ENCODE peak calls at places on chromosomes 7 and 10, in six cellular contexts. One of them, this sample, is unnamed.
A peak's percentile ranks its signal among the peaks of the same experiment; 100 is the strongest.

GRCh38 chr7:74993121-74993520 is 28.6 kb downstream of the CASTOR2 start:
- DNase-seq in PC-9: no peak
- DNase-seq in psoas muscle: no peak
- DNase-seq in prostate gland: no peak
- DNase-seq in choroid plexus epithelial cell: no peak
- DNase-seq in HCT116: no peak
- DNase-seq in this sample: no peak

GRCh38 chr10:99964791-99965190 is 45.0 kb downstream of the DNMBP start:
- DNase-seq in choroid plexus epithelial cell: peak; percentile 80
- DNase-seq in HCT116: no peak
- DNase-seq in prostate gland: no peak
- DNase-seq in PC-9: no peak
- DNase-seq in psoas muscle: no peak
- DNase-seq in this sample: peak; percentile 62

GRCh38 chr7:66330961-66331360 is 125.8 kb downstream of the TPST1 start:
- DNase-seq in psoas muscle: peak; percentile 40
- DNase-seq in PC-9: no peak
- DNase-seq in HCT116: no peak
- DNase-seq in prostate gland: no peak
- DNase-seq in choroid plexus epithelial cell: peak; percentile 33
- DNase-seq in this sample: peak; percentile 92

GRCh38 chr7:106887376-106887775 is 22.3 kb downstream of the PIK3CG start:
- DNase-seq in HCT116: no peak
- DNase-seq in prostate gland: no peak
- DNase-seq in PC-9: no peak
- DNase-seq in psoas muscle: no peak
- DNase-seq in choroid plexus epithelial cell: no peak
- DNase-seq in this sample: no peak

GRCh38 chr7:149871576-149871975 is 2.2 kb upstream of the ATP6V0E2 start:
- DNase-seq in prostate gland: no peak
- DNase-seq in HCT116: no peak
- DNase-seq in choroid plexus epithelial cell: no peak
- DNase-seq in psoas muscle: no peak
- DNase-seq in PC-9: no peak
- DNase-seq in this sample: no peak

GRCh38 chr7:116577320-116577871 is 52.6 kb downstream of the CAV1 start:
- DNase-seq in choroid plexus epithelial cell: peak; percentile 25
- DNase-seq in psoas muscle: no peak
- DNase-seq in PC-9: no peak
- DNase-seq in HCT116: no peak
- DNase-seq in prostate gland: no peak
- DNase-seq in this sample: no peak

GRCh38 chr10:124694467-124695195 is 49.5 kb downstream of the FAM53B start:
- DNase-seq in prostate gland: no peak
- DNase-seq in psoas muscle: no peak
- DNase-seq in HCT116: no peak
- DNase-seq in PC-9: no peak
- DNase-seq in choroid plexus epithelial cell: no peak
- DNase-seq in this sample: no peak

GRCh38 chr10:9209105-9209798 is 1154.8 kb downstream of the GATA3 start:
- DNase-seq in psoas muscle: peak; percentile 41
- DNase-seq in choroid plexus epithelial cell: peak; percentile 77
- DNase-seq in PC-9: peak; percentile 69
- DNase-seq in prostate gland: peak; percentile 53
- DNase-seq in HCT116: peak; percentile 33
- DNase-seq in this sample: peak; percentile 73

GRCh38 chr10:70537398-70538194 is 59.0 kb downstream of the PALD1 start:
- DNase-seq in prostate gland: no peak
- DNase-seq in choroid plexus epithelial cell: no peak
- DNase-seq in PC-9: peak; percentile 61
- DNase-seq in psoas muscle: no peak
- DNase-seq in HCT116: no peak
- DNase-seq in this sample: no peak

GRCh38 chr10:32057041-32057372 is 782 bp upstream of the KIF5B start:
- DNase-seq in HCT116: no peak
- DNase-seq in PC-9: no peak
- DNase-seq in psoas muscle: no peak
- DNase-seq in choroid plexus epithelial cell: no peak
- DNase-seq in prostate gland: no peak
- DNase-seq in this sample: no peak
- H3K4me3 ChIP-seq in HCT116: peak overlapping the region; percentile 96
- H3K4me3 ChIP-seq in PC-9: peak overlapping the region; percentile 91
- H3K4me3 ChIP-seq in psoas muscle: peak overlapping the region; percentile 78
- H3K4me3 ChIP-seq in choroid plexus epithelial cell: no peak overlapping the region
- H3K4me3 ChIP-seq in prostate gland: peak overlapping the region; percentile 97
- H3K4me3 ChIP-seq in this sample: no peak overlapping the region

DNA sequence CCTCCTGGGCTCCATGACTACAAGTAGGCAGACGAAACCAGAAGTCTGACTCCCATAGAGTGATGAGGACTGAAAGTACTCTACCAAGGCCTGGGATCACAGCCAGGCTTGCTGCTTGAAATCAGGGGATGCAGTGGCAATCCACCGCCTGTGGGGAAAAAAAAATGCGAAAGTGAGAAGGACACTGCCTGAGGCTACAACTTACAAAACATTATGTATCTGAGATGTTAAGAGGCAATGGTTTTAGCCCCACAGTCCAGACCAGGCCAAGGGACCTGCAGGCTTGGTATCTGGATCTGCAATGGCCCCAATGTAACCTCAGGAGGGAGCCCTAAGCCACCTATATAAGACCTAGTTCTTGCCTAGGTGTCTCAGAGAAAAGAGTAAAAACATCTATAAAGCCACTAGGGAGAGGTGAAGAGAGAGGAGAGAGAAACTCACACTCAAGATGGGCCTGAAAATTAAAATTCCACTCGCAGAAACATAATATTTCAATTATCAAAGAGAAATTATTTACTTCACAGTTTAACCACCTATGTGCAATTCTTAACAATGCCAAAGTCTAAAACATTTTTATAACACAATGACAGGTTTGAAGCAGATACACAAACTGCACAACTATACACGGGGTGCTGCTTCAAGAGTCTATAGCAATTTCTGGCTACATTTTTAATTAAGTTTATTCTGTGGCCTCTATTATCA is 13.9 kb downstream of the DNAJC1 start:
- DNase-seq in prostate gland: peak; percentile 30
- DNase-seq in PC-9: peak; percentile 44
- DNase-seq in choroid plexus epithelial cell: peak; percentile 88
- DNase-seq in psoas muscle: peak; percentile 39
- DNase-seq in HCT116: peak; percentile 52
- DNase-seq in this sample: peak; percentile 87
- TF ChIP-seq CTCF in prostate gland: peak; percentile 43
- TF ChIP-seq CTCF in PC-9: peak; percentile 56
- TF ChIP-seq CTCF in choroid plexus epithelial cell: peak; percentile 59
- TF ChIP-seq CTCF in psoas muscle: peak; percentile 50
- TF ChIP-seq CTCF in HCT116: peak; percentile 50
- TF ChIP-seq CTCF in this sample: peak; percentile 55

GRCh38 chr7:13988011-13988410 is 1.5 kb downstream of the ETV1 start:
- DNase-seq in psoas muscle: no peak
- DNase-seq in PC-9: no peak
- DNase-seq in HCT116: no peak
- DNase-seq in choroid plexus epithelial cell: peak; percentile 82
- DNase-seq in prostate gland: no peak
- DNase-seq in this sample: peak; percentile 67
- H3K4me3 ChIP-seq in psoas muscle: no peak overlapping the region
- H3K4me3 ChIP-seq in PC-9: peak overlapping the region; percentile 59
- H3K4me3 ChIP-seq in HCT116: peak overlapping the region; percentile 61
- H3K4me3 ChIP-seq in choroid plexus epithelial cell: peak overlapping the region; percentile 87
- H3K4me3 ChIP-seq in prostate gland: no peak overlapping the region
- H3K4me3 ChIP-seq in this sample: peak overlapping the region; percentile 84

DNA sequence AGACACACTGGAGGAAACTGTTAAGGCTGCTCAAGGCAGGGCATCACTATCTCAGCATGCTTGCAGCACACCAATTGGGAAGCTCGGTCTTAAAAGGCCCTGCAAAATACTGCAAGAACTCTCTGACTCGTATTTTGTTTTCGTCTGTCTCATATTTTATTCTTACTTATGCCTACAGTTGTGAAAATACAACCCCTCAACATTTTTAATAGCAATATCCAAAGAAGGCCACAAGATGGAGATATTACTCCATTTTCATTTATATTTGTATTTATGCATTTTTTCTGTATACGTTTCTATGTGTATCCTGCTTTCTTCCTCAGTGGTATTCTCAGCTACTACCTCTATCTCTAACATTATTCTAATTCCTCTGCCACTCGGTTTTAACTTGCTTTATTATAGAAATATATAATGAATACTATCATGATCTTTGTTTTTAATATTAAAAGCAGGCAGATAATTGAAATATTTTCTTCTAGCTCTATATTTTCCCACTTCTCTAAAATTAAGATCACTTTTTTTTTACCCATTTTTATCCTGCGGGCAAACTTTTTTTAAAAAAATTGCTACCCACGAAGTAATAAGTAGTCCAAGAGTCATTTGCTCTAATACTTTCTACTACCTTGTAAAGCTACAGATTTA is 10.0 kb downstream of the DNAJC1 start:
- DNase-seq in PC-9: no peak
- DNase-seq in HCT116: peak; percentile 26
- DNase-seq in psoas muscle: no peak
- DNase-seq in prostate gland: no peak
- DNase-seq in choroid plexus epithelial cell: peak; percentile 53
- DNase-seq in this sample: peak; percentile 58
- TF ChIP-seq CTCF in PC-9: peak; percentile 82
- TF ChIP-seq CTCF in HCT116: peak; percentile 65
- TF ChIP-seq CTCF in psoas muscle: peak; percentile 69
- TF ChIP-seq CTCF in prostate gland: peak; percentile 68
- TF ChIP-seq CTCF in choroid plexus epithelial cell: peak; percentile 46
- TF ChIP-seq CTCF in this sample: peak; percentile 32

GRCh38 chr7:134920026-134920758 is 66.1 kb upstream of the AGBL3 start:
- DNase-seq in PC-9: no peak
- DNase-seq in HCT116: no peak
- DNase-seq in choroid plexus epithelial cell: peak; percentile 92
- DNase-seq in psoas muscle: no peak
- DNase-seq in prostate gland: no peak
- DNase-seq in this sample: peak; percentile 34
- H3K4me3 ChIP-seq in PC-9: no peak overlapping the region
- H3K4me3 ChIP-seq in HCT116: no peak overlapping the region
- H3K4me3 ChIP-seq in choroid plexus epithelial cell: no peak overlapping the region
- H3K4me3 ChIP-seq in psoas muscle: no peak overlapping the region
- H3K4me3 ChIP-seq in prostate gland: no peak overlapping the region
- H3K4me3 ChIP-seq in this sample: no peak overlapping the region

GRCh38 chr7:28456037-28456436 is 43.7 kb downstream of the CREB5 start:
- DNase-seq in psoas muscle: no peak
- DNase-seq in HCT116: no peak
- DNase-seq in prostate gland: no peak
- DNase-seq in PC-9: no peak
- DNase-seq in choroid plexus epithelial cell: no peak
- DNase-seq in this sample: no peak

GRCh38 chr7:28459306-28459705 is 47.0 kb downstream of the CREB5 start:
- DNase-seq in prostate gland: no peak
- DNase-seq in choroid plexus epithelial cell: no peak
- DNase-seq in PC-9: no peak
- DNase-seq in psoas muscle: no peak
- DNase-seq in HCT116: no peak
- DNase-seq in this sample: no peak

GRCh38 chr7:28458732-28459131 is 46.4 kb downstream of the CREB5 start:
- DNase-seq in PC-9: no peak
- DNase-seq in HCT116: no peak
- DNase-seq in choroid plexus epithelial cell: no peak
- DNase-seq in psoas muscle: peak; percentile 18
- DNase-seq in prostate gland: no peak
- DNase-seq in this sample: no peak

GRCh38 chr7:28455486-28455885 is 43.2 kb downstream of the CREB5 start:
- DNase-seq in HCT116: no peak
- DNase-seq in choroid plexus epithelial cell: no peak
- DNase-seq in psoas muscle: no peak
- DNase-seq in prostate gland: no peak
- DNase-seq in PC-9: no peak
- DNase-seq in this sample: no peak
- TF ChIP-seq CTCF in HCT116: no peak
- TF ChIP-seq CTCF in choroid plexus epithelial cell: no peak
- TF ChIP-seq CTCF in psoas muscle: no peak
- TF ChIP-seq CTCF in prostate gland: no peak
- TF ChIP-seq CTCF in PC-9: no peak
- TF ChIP-seq CTCF in this sample: no peak

This sample was measured in cardiac fibroblast.